ENCODE peak calls at places on chromosomes 7 and 10, in ten cellular contexts. Y, I, Z, W, Q, C, T, X, S and H are unnamed samples.
A peak's percentile ranks its signal among the peaks of the same experiment; 100 is the strongest.

GRCh38 chr10:34557173-34557572 is 257.9 kb downstream of the PARD3 start:
- DNase-seq in Y (no peak), I (no peak), Z (no peak), W (no peak), Q (no peak), C (no peak), T (no peak), X (no peak), S (no peak), H (no peak)

GRCh38 chr10:49062229-49062628 is 53.1 kb downstream of the VSTM4 start:
- DNase-seq in Y (no peak), I (no peak), Z (no peak), W (no peak), Q (no peak), C (no peak), T (no peak), X (no peak), S (no peak), H (no peak)

GRCh38 chr10:30671011-30671616 is 41.6 kb upstream of the LYZL2 start:
- DNase-seq in Y (no peak), I (no peak), Z (peak; percentile 83), W (no peak), Q (peak; percentile 76), C (no peak), T (peak; percentile 70), X (no peak), S (peak; percentile 78), H (no peak)

GRCh38 chr10:48473704-48474103 is 131.2 kb downstream of the ARHGAP22 start:
- DNase-seq in Y (no peak), I (no peak), Z (no peak), W (peak; percentile 57), Q (no peak), C (no peak), T (no peak), X (no peak), S (peak; percentile 38), H (peak; percentile 46)

GRCh38 chr7:130943336-130943901 is 209.4 kb upstream of the KLF14 start:
- DNase-seq in Y (no peak), I (no peak), Z (peak; percentile 29), W (no peak), Q (peak; percentile 69), C (no peak), T (no peak), X (no peak), S (no peak), H (no peak)

GRCh38 chr7:1933066-1933835 is 263.2 kb downstream of the ELFN1 start:
- DNase-seq in Y (no peak), I (no peak), Z (peak; percentile 21), W (no peak), Q (no peak), C (no peak), T (no peak), X (no peak), S (no peak), H (no peak)

GRCh38 chr7:150631084-150631824 is 931 bp downstream of the GIMAP6 start:
- DNase-seq in Y (peak; percentile 52), I (no peak), Z (no peak), W (no peak), Q (no peak), C (no peak), T (no peak), X (no peak), S (no peak), H (no peak)

GRCh38 chr10:6162589-6163356 is 40.0 kb upstream of the PFKFB3 start:
- DNase-seq in Y (no peak), I (no peak), Z (peak; percentile 78), W (no peak), Q (no peak), C (no peak), T (no peak), X (no peak), S (no peak), H (no peak)

GRCh38 chr7:26653430-26653911 is 210.9 kb downstream of the SKAP2 start:
- DNase-seq in Y (peak; percentile 15), I (no peak), Z (no peak), W (no peak), Q (peak; percentile 90), C (peak; percentile 83), T (no peak), X (no peak), S (no peak), H (no peak)

GRCh38 chr10:60479305-60480020 is 89.8 kb upstream of the ANK3 start:
- DNase-seq in Y (no peak), I (no peak), Z (no peak), W (no peak), Q (peak; percentile 72), C (no peak), T (no peak), X (no peak), S (no peak), H (no peak)

DNA sequence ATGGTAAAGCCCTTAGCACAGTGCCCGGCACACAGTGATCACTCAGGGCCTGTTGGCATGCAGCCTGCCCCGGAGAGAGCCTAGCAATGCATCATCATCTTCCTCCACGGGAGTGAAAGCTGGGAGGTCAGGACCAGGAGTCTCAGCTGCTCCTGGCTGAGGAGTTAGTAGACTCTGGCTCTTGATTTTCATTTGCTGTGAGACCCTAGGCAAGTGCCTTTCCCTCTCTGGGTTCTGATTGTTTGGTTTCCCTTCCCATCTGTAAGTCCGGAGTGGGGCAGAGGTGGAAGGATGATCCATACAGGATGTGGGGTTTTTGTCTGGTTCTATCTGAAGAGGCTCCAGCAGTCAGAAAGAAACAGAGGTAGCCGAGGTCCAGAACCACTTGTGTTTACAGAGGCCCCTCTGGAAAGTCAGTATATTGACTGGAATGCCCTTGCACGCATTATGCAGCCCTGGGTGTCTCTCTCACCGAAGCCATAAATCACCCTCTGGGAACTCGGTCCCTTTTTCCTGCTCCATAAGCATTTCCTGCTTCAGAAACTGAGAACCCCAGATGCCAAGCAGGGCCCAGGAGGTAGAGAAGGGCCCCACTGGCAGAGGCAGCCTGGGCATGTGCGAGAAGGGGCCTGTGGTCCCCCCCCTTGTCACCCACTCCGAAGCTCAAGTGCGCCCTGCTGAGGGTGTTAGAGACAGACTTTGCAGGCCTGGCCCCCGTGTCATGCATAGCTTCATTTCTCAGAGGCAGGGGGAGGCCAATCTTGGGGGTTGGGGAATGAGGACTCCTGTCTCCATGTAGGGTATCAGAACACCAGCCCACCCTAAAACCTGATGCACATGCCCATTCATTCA is 8.5 kb downstream of the UNC5B start:
- DNase-seq in Y (no peak), I (no peak), Z (no peak), W (peak; percentile 46), Q (no peak), C (no peak), T (no peak), X (no peak), S (peak; percentile 42), H (peak; percentile 50)
- H3K27ac ChIP-seq in Y (peak overlapping the region; percentile 28), I (no peak overlapping the region), Z (no peak overlapping the region), W (no peak overlapping the region), Q (no peak overlapping the region), C (no peak overlapping the region), T (no peak overlapping the region), X (no peak overlapping the region), S (no peak overlapping the region), H (no peak overlapping the region)

GRCh38 chr7:30470783-30471182 is 7.8 kb downstream of the NOD1 start:
- DNase-seq in Y (peak; percentile 59), I (no peak), Z (no peak), W (no peak), Q (peak; percentile 16), C (no peak), T (no peak), X (no peak), S (no peak), H (peak; percentile 87)
- H3K4me3 ChIP-seq in Y (peak overlapping the region; percentile 5), I (no peak overlapping the region), Z (no peak overlapping the region), W (no peak overlapping the region), Q (no peak overlapping the region), C (no peak overlapping the region), T (no peak overlapping the region), X (no peak overlapping the region), S (no peak overlapping the region), H (no peak overlapping the region)

DNA sequence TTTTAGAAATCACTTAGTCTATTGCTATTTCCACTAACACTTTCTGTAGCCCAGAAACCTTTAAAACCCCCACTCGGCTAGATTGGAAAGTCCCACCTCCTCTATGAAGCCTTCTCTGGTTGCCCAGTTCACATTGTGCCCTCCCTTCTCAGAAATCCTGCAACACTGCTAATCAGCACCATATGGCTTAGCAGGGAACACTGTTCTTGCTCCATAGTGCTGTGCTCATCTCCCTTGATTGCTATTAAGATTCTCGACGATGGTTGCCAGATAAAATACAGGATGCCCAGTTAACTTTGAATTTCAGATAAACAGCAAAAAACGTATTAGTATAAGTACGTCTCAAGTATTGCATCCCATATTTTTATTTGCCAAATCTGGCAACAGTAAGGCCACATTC is 40.1 kb upstream of the XPNPEP1 start:
- DNase-seq in Y (no peak), I (no peak), Z (peak; percentile 48), W (no peak), Q (no peak), C (no peak), T (no peak), X (no peak), S (no peak), H (no peak)
- H3K27ac ChIP-seq in Y (no peak overlapping the region), I (no peak overlapping the region), Z (no peak overlapping the region), W (no peak overlapping the region), Q (no peak overlapping the region), C (no peak overlapping the region), T (no peak overlapping the region), X (no peak overlapping the region), S (no peak overlapping the region), H (no peak overlapping the region)

GRCh38 chr10:73247509-73248258 is 629 bp upstream of the DNAJC9 start:
- DNase-seq in Y (no peak), I (no peak), Z (peak; percentile 17), W (no peak), Q (peak; percentile 50), C (no peak), T (no peak), X (no peak), S (no peak), H (no peak)

GRCh38 chr10:73246322-73246782 is 703 bp downstream of the DNAJC9 start:
- DNase-seq in Y (no peak), I (no peak), Z (no peak), W (no peak), Q (no peak), C (no peak), T (no peak), X (no peak), S (no peak), H (no peak)

GRCh38 chr10:73246783-73247508 is at the start of gene DNAJC9:
- DNase-seq in Y (peak; percentile 96), I (peak; percentile 96), Z (peak; percentile 98), W (peak; percentile 99), Q (peak; percentile 100), C (peak; percentile 100), T (peak; percentile 98), X (peak; percentile 97), S (peak; percentile 100), H (peak; percentile 97)

GRCh38 chr10:73244866-73245477 is 2.1 kb downstream of the DNAJC9 start:
- DNase-seq in Y (no peak), I (no peak), Z (no peak), W (no peak), Q (no peak), C (no peak), T (no peak), X (no peak), S (no peak), H (no peak)

DNA sequence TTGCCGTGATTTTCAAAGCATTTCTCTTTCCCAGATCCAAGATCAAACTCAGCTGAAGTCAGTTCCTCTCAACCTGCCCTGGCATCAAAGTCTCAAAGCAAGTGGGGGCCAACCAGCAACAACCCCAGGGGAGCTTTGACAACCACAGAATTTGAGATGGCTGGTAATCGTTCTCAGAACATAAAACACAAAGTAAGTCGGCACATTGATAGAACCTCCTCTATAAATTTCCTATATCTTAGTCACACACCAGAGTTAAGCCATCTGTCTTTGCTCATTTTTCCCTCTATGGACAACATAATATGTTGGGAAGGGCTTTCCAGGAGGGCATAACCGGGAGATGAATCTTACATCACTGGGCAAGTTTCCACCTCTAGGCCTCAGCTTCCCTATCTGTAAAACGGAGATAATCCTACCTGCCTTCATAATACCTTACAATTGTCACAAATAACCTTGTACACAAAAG is 1.2 kb upstream of the DNAJC9 start:
- DNase-seq in Y (no peak), I (no peak), Z (no peak), W (no peak), Q (peak; percentile 35), C (no peak), T (no peak), X (no peak), S (no peak), H (no peak)
- H3K4me3 ChIP-seq in Y (no peak overlapping the region), I (no peak overlapping the region), Z (no peak overlapping the region), W (no peak overlapping the region), Q (peak overlapping the region; percentile 69), C (no peak overlapping the region), T (no peak overlapping the region), X (no peak overlapping the region), S (peak overlapping the region; percentile 96), H (no peak overlapping the region)